ENCODE peak calls at places on chromosomes 16 and 17, in nine cellular contexts. A is GM12878, R is ascending aorta, W is left lung, F is thoracic aorta, N is cardiac fibroblast, B is IMR-90, P is choroid plexus epithelial cell, K is cardiac muscle cell. Q is an unnamed sample.

GRCh38 chr17:53420035-53420641 is 402.6 kb upstream of the KIF2B start:
- DNase-seq in A (no peak), R (no peak), W (no peak), F (no peak), N (no peak), B (no peak), P (no peak), K (no peak), Q (no peak)

GRCh38 chr16:4200000-4200780 is 41.7 kb downstream of the SRL start:
- DNase-seq in A (no peak), R (peak; percentile 84), W (peak; percentile 87), F (no peak), N (peak; percentile 77), B (peak; percentile 60), P (peak; percentile 70), K (peak; percentile 81), Q (no peak)

GRCh38 chr17:33209671-33210070 is 83.4 kb downstream of the ASIC2 start:
- DNase-seq in A (no peak), R (no peak), W (no peak), F (no peak), N (no peak), B (peak; percentile 47), P (no peak), K (no peak), Q (no peak)

GRCh38 chr16:28925386-28926228 is 569 bp upstream of the RABEP2 start:
- DNase-seq in A (no peak), R (peak; percentile 88), W (no peak), F (peak; percentile 31), N (peak; percentile 85), B (peak; percentile 68), P (peak; percentile 69), K (peak; percentile 87), Q (no peak)

GRCh38 chr16:85750021-85750826 is 672 bp downstream of the C16orf74 start:
- DNase-seq in A (no peak), R (no peak), W (peak; percentile 81), F (no peak), N (peak; percentile 52), B (peak; percentile 46), P (peak; percentile 70), K (peak; percentile 36), Q (no peak)

GRCh38 chr16:79006762-79007161 is 593.8 kb downstream of the MAF start:
- DNase-seq in A (no peak), R (no peak), W (no peak), F (no peak), N (no peak), B (no peak), P (no peak), K (no peak), Q (no peak)

GRCh38 chr17:75824591-75825518 is 19.3 kb downstream of the UNC13D start:
- DNase-seq in A (no peak), R (peak; percentile 58), W (peak; percentile 64), F (no peak), N (no peak), B (no peak), P (no peak), K (no peak), Q (no peak)

GRCh38 chr17:35089846-35090193 is 26.3 kb upstream of the RFFL start:
- DNase-seq in A (no peak), R (no peak), W (peak; percentile 81), F (no peak), N (peak; percentile 53), B (peak; percentile 34), P (peak; percentile 47), K (peak; percentile 7), Q (no peak)

GRCh38 chr17:50169881-50170459 is 4.2 kb downstream of the SGCA start:
- DNase-seq in A (no peak), R (no peak), W (peak; percentile 39), F (no peak), N (no peak), B (no peak), P (no peak), K (no peak), Q (no peak)

GRCh38 chr17:17466511-17466910 is 10.3 kb upstream of the MED9 start:
- DNase-seq in A (no peak), R (no peak), W (no peak), F (no peak), N (no peak), B (no peak), P (no peak), K (no peak), Q (no peak)

GRCh38 chr16:77470851-77471250 is 36.0 kb upstream of the ADAMTS18 start:
- DNase-seq in A (no peak), R (no peak), W (no peak), F (no peak), N (no peak), B (no peak), P (no peak), K (peak; percentile 26), Q (no peak)

GRCh38 chr16:66983033-66983432 is 5.4 kb upstream of the CES4A start:
- DNase-seq in A (no peak), R (no peak), W (no peak), F (no peak), N (no peak), B (no peak), P (no peak), K (no peak), Q (no peak)

GRCh38 chr17:72117470-72117747 is 3.4 kb upstream of the SOX9 start:
- DNase-seq in A (no peak), R (no peak), W (no peak), F (no peak), N (no peak), B (no peak), P (no peak), K (no peak), Q (no peak)

GRCh38 chr17:28737770-28738679 is 5.8 kb upstream of the TRAF4 start:
- DNase-seq in A (peak; percentile 89), R (no peak), W (no peak), F (no peak), N (no peak), B (no peak), P (no peak), K (no peak), Q (no peak)

GRCh38 chr17:37790153-37790552 is 45.3 kb upstream of the HNF1B start:
- DNase-seq in A (no peak), R (no peak), W (no peak), F (no peak), N (no peak), B (no peak), P (no peak), K (no peak), Q (no peak)

GRCh38 chr17:45040459-45040858 is 11.0 kb downstream of the DCAKD start:
- DNase-seq in A (no peak), R (no peak), W (no peak), F (no peak), N (no peak), B (no peak), P (no peak), K (no peak), Q (no peak)

GRCh38 chr17:64107517-64108235 is 22.3 kb downstream of the ERN1 start:
- DNase-seq in A (no peak), R (no peak), W (no peak), F (no peak), N (no peak), B (no peak), P (no peak), K (no peak), Q (no peak)

GRCh38 chr17:71975998-71976649 is 144.7 kb upstream of the SOX9 start:
- DNase-seq in A (no peak), R (peak; percentile 95), W (no peak), F (peak; percentile 85), N (peak; percentile 96), B (peak; percentile 97), P (peak; percentile 95), K (no peak), Q (peak; percentile 95)

GRCh38 chr16:48383877-48384304 is 1.3 kb downstream of the SIAH1 start:
- DNase-seq in A (no peak), R (peak; percentile 65), W (no peak), F (no peak), N (no peak), B (no peak), P (no peak), K (peak; percentile 31), Q (no peak)

GRCh38 chr16:11234884-11235702 is 20.9 kb downstream of the SOCS1 start:
- DNase-seq in A (no peak), R (no peak), W (no peak), F (no peak), N (peak; percentile 13), B (peak; percentile 24), P (peak; percentile 54), K (no peak), Q (no peak)

GRCh38 chr16:8675183-8676159 is 1.1 kb downstream of the ABAT start:
- DNase-seq in A (no peak), R (no peak), W (no peak), F (no peak), N (no peak), B (no peak), P (peak; percentile 13), K (no peak), Q (no peak)
- H3K4me3 ChIP-seq in A (peak overlapping the region; percentile 86), R (peak overlapping the region; percentile 84), W (peak overlapping the region; percentile 56), F (peak overlapping the region; percentile 98), N (no peak overlapping the region), B (no peak overlapping the region), P (peak overlapping the region; percentile 64), K (peak overlapping the region; percentile 60), Q (peak overlapping the region; percentile 65)

DNA sequence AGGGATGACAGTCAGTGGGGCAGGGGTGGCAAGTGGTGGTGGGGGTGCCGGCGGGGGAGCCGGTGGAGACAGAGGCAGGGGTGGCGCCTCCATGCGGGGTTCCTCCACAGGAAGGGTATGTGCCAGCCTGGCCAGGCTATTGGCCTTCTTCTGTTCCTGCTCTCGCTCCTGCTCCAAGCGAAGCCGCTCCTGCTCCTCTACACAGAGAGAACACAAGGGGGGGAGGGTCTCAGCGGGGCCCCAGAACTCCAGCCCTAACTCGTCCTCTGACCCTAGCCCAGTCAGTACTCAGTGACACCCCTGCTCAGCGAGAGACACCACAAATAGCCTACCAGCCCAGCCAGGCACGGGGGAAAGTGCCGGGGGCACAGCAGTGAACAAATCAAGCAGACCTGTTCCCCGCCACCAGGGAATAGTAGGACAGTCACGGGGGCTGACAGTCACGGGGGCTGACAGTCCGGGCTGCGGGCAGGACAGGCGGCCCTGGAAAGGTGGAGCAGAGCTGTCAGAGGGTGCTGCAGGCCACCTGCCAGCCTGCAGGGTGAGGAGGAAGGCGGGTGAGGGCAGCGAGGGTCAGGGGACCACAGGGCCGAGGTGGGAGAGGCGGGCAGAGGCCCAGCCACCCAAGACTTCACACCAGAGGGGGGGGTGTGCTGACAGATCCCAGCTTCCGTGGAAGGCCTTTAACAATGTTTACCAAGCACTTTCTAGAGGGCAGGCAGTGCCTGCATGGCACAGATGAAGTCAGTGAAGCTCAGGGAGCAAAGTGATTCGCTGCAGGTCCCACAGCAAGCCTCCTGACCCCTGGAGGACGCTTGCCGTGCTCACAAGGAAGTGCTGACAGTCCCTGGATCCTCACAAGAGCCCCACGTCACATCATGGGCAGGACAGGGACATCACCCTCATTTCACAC is 5.3 kb downstream of the MNT start:
- DNase-seq in A (no peak), R (no peak), W (peak; percentile 80), F (no peak), N (peak; percentile 58), B (peak; percentile 58), P (peak; percentile 62), K (peak; percentile 49), Q (no peak)
- TF ChIP-seq CTCF in A (no peak), R (no peak), W (no peak), F (no peak), N (peak; percentile 4), B (peak; percentile 23), P (peak; percentile 21), K (no peak), Q (no peak)

GRCh38 chr16:89506791-89507191 is 1.4 kb upstream of the SPG7 start:
- DNase-seq in A (no peak), R (no peak), W (peak; percentile 26), F (no peak), N (no peak), B (no peak), P (no peak), K (no peak), Q (no peak)
- H3K4me3 ChIP-seq in A (peak overlapping the region; percentile 75), R (peak overlapping the region; percentile 97), W (peak overlapping the region; percentile 97), F (peak overlapping the region; percentile 90), N (peak overlapping the region; percentile 73), B (peak overlapping the region; percentile 3), P (peak overlapping the region; percentile 86), K (no peak overlapping the region), Q (peak overlapping the region; percentile 85)

GRCh38 chr16:2429037-2429770 is at the start of gene CCNF:
- DNase-seq in A (peak; percentile 71), R (peak; percentile 98), W (peak; percentile 98), F (peak; percentile 86), N (peak; percentile 94), B (peak; percentile 92), P (peak; percentile 96), K (peak; percentile 96), Q (peak; percentile 85)
- TF ChIP-seq CTCF in A (no peak), R (no peak), W (no peak), F (peak; percentile 12), N (no peak), B (no peak), P (no peak), K (no peak), Q (no peak)

Q was measured in astrocyte of the cerebellum.